ENCODE peak calls at places on chromosomes 1 and 21, in seven cellular contexts. F is IMR-90, I is mesendoderm, X is H9, D is neuronal stem cell, R is mesenchymal stem cell, O is trophoblast cell. Z is an unnamed sample.

GRCh38 chr1:11653101-11653601 is 1.1 kb downstream of the FBXO2 start:
- DNase-seq in F (peak), I (peak), X (peak), D (no peak), R (no peak), O (no peak), Z (no peak)

GRCh38 chr1:66436378-66437135 is 97.4 kb upstream of the SGIP1 start:
- DNase-seq in F (peak), I (peak), X (no peak), D (no peak), R (no peak), O (peak), Z (no peak)

GRCh38 chr1:14756617-14757259 is 158.3 kb downstream of the KAZN start:
- DNase-seq in F (peak), I (no peak), X (no peak), D (no peak), R (no peak), O (no peak), Z (no peak)

GRCh38 chr1:232553050-232553754 is 76.7 kb downstream of the SIPA1L2 start:
- DNase-seq in F (peak), I (no peak), X (no peak), D (no peak), R (peak), O (no peak), Z (no peak)

GRCh38 chr1:29444782-29445325 is 208.5 kb downstream of the PTPRU start:
- DNase-seq in F (no peak), I (no peak), X (peak), D (no peak), R (no peak), O (no peak), Z (no peak)

GRCh38 chr1:89719502-89720306 is 86.8 kb downstream of the LRRC8C start:
- DNase-seq in F (peak), I (no peak), X (no peak), D (peak), R (peak), O (no peak), Z (no peak)

GRCh38 chr1:2840036-2840809 is 38.7 kb upstream of the TTC34 start:
- DNase-seq in F (no peak), I (peak), X (no peak), D (no peak), R (no peak), O (no peak), Z (no peak)

GRCh38 chr1:25906644-25907300 is 553 bp upstream of the STMN1 start:
- DNase-seq in F (no peak), I (peak), X (peak), D (no peak), R (no peak), O (peak), Z (no peak)

GRCh38 chr1:29459551-29459945 is 223.2 kb downstream of the PTPRU start:
- DNase-seq in F (no peak), I (no peak), X (no peak), D (no peak), R (no peak), O (no peak), Z (no peak)

GRCh38 chr1:8544644-8545043 is 226.7 kb downstream of the SLC45A1 start:
- DNase-seq in F (no peak), I (no peak), X (no peak), D (no peak), R (no peak), O (no peak), Z (no peak)

GRCh38 chr21:38495242-38495641 is 3.0 kb downstream of the ERG start:
- DNase-seq in F (no peak), I (no peak), X (no peak), D (no peak), R (no peak), O (no peak), Z (no peak)

GRCh38 chr21:37136261-37136660 is 63.2 kb downstream of the TTC3 start:
- DNase-seq in F (no peak), I (no peak), X (no peak), D (no peak), R (no peak), O (no peak), Z (no peak)

GRCh38 chr1:153371231-153371630 is 4.2 kb downstream of the S100A12 start:
- DNase-seq in F (no peak), I (no peak), X (no peak), D (no peak), R (no peak), O (no peak), Z (no peak)

GRCh38 chr1:188822248-188822647 is 1655.4 kb downstream of the BRINP3 start:
- DNase-seq in F (peak), I (peak), X (no peak), D (no peak), R (no peak), O (no peak), Z (no peak)

GRCh38 chr1:11407301-11407994 is 71.5 kb upstream of the DISP3 start:
- DNase-seq in F (no peak), I (no peak), X (no peak), D (no peak), R (no peak), O (no peak), Z (no peak)

GRCh38 chr21:37687001-37687400 is 229.3 kb downstream of the KCNJ6 start:
- DNase-seq in F (no peak), I (peak), X (no peak), D (no peak), R (peak), O (peak), Z (no peak)

GRCh38 chr1:111197598-111198289 is 2.7 kb downstream of the DENND2D start:
- DNase-seq in F (peak), I (peak), X (peak), D (no peak), R (peak), O (peak), Z (peak)

GRCh38 chr1:20994176-20994575 is 182.5 kb downstream of the EIF4G3 start:
- DNase-seq in F (no peak), I (peak), X (no peak), D (no peak), R (no peak), O (no peak), Z (no peak)

GRCh38 chr21:44418108-44418875 is 37.0 kb upstream of the LRRC3 start:
- DNase-seq in F (no peak), I (no peak), X (no peak), D (no peak), R (no peak), O (no peak), Z (no peak)

GRCh38 chr21:45954271-45954670 is 27.3 kb upstream of the COL6A1 start:
- DNase-seq in F (no peak), I (peak), X (peak), D (no peak), R (peak), O (no peak), Z (no peak)

GRCh38 chr1:95381980-95382379 is 148.0 kb downstream of the RWDD3 start:
- DNase-seq in F (no peak), I (peak), X (no peak), D (no peak), R (no peak), O (no peak), Z (no peak)

GRCh38 chr1:76921590-76921989 is 54.3 kb downstream of the ST6GALNAC5 start:
- DNase-seq in F (no peak), I (no peak), X (no peak), D (no peak), R (no peak), O (no peak), Z (no peak)

GRCh38 chr1:28027238-28027637 is 61.2 kb downstream of the EYA3 start:
- DNase-seq in F (no peak), I (no peak), X (no peak), D (no peak), R (no peak), O (no peak), Z (no peak)

GRCh38 chr1:223886516-223886921 is 40.8 kb upstream of the TP53BP2 start:
- DNase-seq in F (no peak), I (no peak), X (no peak), D (no peak), R (no peak), O (no peak), Z (no peak)

GRCh38 chr1:82506970-82507369 is 706.2 kb downstream of the ADGRL2 start:
- DNase-seq in F (no peak), I (no peak), X (no peak), D (no peak), R (no peak), O (no peak), Z (no peak)

GRCh38 chr1:41767534-41767933 is 151.2 kb downstream of the HIVEP3 start:
- DNase-seq in F (no peak), I (no peak), X (no peak), D (no peak), R (no peak), O (no peak), Z (no peak)

GRCh38 chr1:119718409-119718808 is 6.7 kb downstream of the PHGDH start:
- DNase-seq in F (no peak), I (no peak), X (no peak), D (no peak), R (no peak), O (no peak), Z (no peak)

DNA sequence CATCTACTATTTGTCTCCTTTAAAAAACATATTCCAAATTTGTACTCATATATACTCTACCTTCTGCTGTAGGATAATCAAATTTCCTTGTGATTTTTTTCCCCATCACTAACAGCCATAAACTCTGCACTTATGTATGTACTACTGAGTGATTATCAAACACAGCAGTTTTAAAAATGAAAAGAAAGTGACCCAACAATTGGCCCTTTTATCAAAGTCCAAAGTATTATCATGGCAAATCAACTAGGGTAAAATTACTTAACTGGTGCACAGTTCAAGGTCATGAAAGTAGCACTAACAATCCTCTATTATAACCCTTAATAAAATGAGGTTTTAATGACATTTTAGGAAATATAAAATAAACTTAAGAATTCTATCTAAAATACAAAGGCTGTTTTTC is 11.6 kb downstream of the ANGPTL3 start:
- DNase-seq in F (no peak), I (no peak), X (no peak), D (no peak), R (no peak), O (no peak), Z (no peak)
- H2BK120ac ChIP-seq in F (no peak), I (no peak), X (no peak), D (no peak), R (no peak), O (no peak), Z (no peak)

GRCh38 chr1:6834366-6834765 is 49.1 kb downstream of the CAMTA1 start:
- DNase-seq in F (peak), I (no peak), X (no peak), D (no peak), R (no peak), O (peak), Z (no peak)
- H2BK120ac ChIP-seq in F (no peak), I (no peak), X (no peak), D (no peak), R (no peak), O (no peak), Z (no peak)

GRCh38 chr1:226788965-226789364 is 49.9 kb upstream of the ITPKB start:
- DNase-seq in F (no peak), I (no peak), X (no peak), D (no peak), R (no peak), O (no peak), Z (no peak)
- H2BK120ac ChIP-seq in F (no peak), I (no peak), X (no peak), D (no peak), R (no peak), O (no peak), Z (no peak)

GRCh38 chr1:74591954-74592353 is 79.5 kb upstream of the LRRC53 start:
- DNase-seq in F (no peak), I (no peak), X (no peak), D (no peak), R (no peak), O (no peak), Z (no peak)

GRCh38 chr1:74596770-74597169 is 76.8 kb downstream of the ERICH3 start:
- DNase-seq in F (no peak), I (no peak), X (no peak), D (peak), R (no peak), O (no peak), Z (no peak)

GRCh38 chr1:74592580-74593355 is 80.4 kb upstream of the LRRC53 start:
- DNase-seq in F (no peak), I (no peak), X (no peak), D (no peak), R (no peak), O (no peak), Z (no peak)

GRCh38 chr1:74590288-74590687 is 77.9 kb upstream of the LRRC53 start:
- DNase-seq in F (no peak), I (no peak), X (no peak), D (no peak), R (no peak), O (no peak), Z (no peak)

DNA sequence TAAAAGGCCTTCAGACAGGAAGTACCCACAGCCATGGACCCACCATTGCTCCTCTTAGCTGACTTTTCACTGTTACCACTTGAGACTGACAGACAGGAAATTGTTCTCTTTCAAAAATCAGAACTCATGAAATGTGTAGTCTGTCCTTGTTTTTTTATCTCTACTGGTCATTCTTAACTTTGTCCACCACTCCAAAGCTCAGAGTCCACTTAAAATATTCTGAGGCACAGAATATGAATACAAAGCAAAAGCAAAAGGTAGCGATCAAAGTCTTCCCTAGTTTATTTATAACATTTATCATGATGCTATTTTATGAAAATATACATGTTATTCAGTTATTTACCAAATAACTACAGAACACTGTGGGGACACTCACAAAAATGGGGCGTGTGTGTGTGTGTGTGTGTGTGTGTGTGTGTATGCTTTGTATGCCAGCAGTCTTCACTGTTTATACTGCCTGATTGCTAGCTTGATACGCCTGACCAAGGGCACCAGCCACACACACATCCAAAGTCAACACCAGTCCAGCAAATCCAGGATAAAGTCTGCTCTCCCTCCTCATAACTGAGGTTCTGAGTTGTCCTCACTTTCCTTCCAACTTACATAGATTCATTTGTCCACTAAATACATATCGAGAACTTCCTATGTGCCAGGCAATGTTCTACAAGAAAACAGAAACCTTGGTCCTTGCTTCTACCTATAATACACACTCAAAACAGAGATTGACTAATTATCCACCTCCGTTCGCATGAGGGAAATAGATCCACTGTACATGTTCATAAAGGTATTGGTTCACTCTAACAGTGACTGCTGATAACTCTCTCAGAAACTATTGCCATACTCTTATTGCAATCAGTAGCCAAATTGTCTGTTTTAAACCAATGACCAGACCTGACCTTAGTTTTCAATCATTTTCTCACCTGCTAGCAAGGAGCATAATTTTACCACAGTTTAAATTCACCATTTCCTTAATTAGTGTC is 79.4 kb downstream of the ERICH3 start:
- DNase-seq in F (no peak), I (no peak), X (no peak), D (no peak), R (no peak), O (no peak), Z (no peak)
- H2BK120ac ChIP-seq in F (no peak), I (no peak), X (no peak), D (no peak), R (no peak), O (no peak), Z (no peak)

Z was measured in H1.